ENCODE peak calls at places on chromosome 4, in four cellular contexts. D is HCT116, A is K562, F is GM12878. Y is an unnamed sample.
A peak's percentile ranks its signal among the peaks of the same experiment; 100 is the strongest.

GRCh38 chr4:176425035-176425434 is 105.3 kb downstream of the SPCS3 start:
- DNase-seq in D (no peak), A (no peak), F (no peak), Y (no peak)

GRCh38 chr4:180947421-180947820 is 1295.8 kb upstream of the TENM3 start:
- DNase-seq in D (peak; percentile 16), A (no peak), F (no peak), Y (no peak)

GRCh38 chr4:2296621-2297601 is 35.0 kb upstream of the MXD4 start:
- DNase-seq in D (no peak), F (no peak), A (no peak), Y (no peak)

GRCh38 chr4:98653890-98654867 is 4.2 kb downstream of the TSPAN5 start:
- DNase-seq in A (no peak), F (no peak), D (peak; percentile 64), Y (no peak)

GRCh38 chr4:96146686-96147085 is 306.8 kb downstream of the PDHA2 start:
- DNase-seq in D (no peak), A (no peak), F (no peak), Y (no peak)

GRCh38 chr4:181647396-181648107 is 595.6 kb upstream of the TENM3 start:
- DNase-seq in F (no peak), A (no peak), D (no peak), Y (no peak)

GRCh38 chr4:1570291-1571164 is 113.6 kb downstream of the FAM53A start:
- DNase-seq in D (no peak), F (no peak), A (no peak), Y (no peak)

GRCh38 chr4:186807809-186808634 is 84.4 kb upstream of the FAT1 start:
- DNase-seq in A (no peak), F (no peak), D (no peak), Y (no peak)

GRCh38 chr4:75723117-75723801 is 1.1 kb upstream of the USO1 start:
- DNase-seq in D (no peak), A (peak; percentile 37), F (no peak), Y (peak; percentile 53)

GRCh38 chr4:158172196-158172557 is 648 bp downstream of the GASK1B start:
- DNase-seq in D (no peak), F (no peak), A (no peak), Y (no peak)

GRCh38 chr4:114263233-114263632 is 283.8 kb upstream of the ARSJ start:
- DNase-seq in A (no peak), F (no peak), D (no peak), Y (no peak)

GRCh38 chr4:183335369-183335940 is 13.2 kb upstream of the CLDN24 start:
- DNase-seq in A (peak; percentile 32), D (peak; percentile 68), F (no peak), Y (peak; percentile 31)

GRCh38 chr4:6783111-6783981 is 819 bp downstream of the KIAA0232 start:
- DNase-seq in D (peak; percentile 52), A (peak; percentile 94), F (peak; percentile 27), Y (peak; percentile 80)

GRCh38 chr4:26218677-26219181 is 102.1 kb upstream of the RBPJ start:
- DNase-seq in A (no peak), F (peak; percentile 5), D (no peak), Y (no peak)

GRCh38 chr4:73609688-73610087 is 10.5 kb downstream of the RASSF6 start:
- DNase-seq in F (no peak), D (no peak), A (no peak), Y (peak; percentile 65)

GRCh38 chr4:142248946-142249345 is 597.2 kb downstream of the INPP4B start:
- DNase-seq in A (no peak), D (no peak), F (no peak), Y (no peak)

GRCh38 chr4:122873752-122874151 is 47.1 kb downstream of the FGF2 start:
- DNase-seq in D (no peak), F (no peak), A (no peak), Y (no peak)

GRCh38 chr4:39591290-39591689 is 47.4 kb downstream of the SMIM14 start:
- DNase-seq in A (peak; percentile 30), F (no peak), D (no peak), Y (peak; percentile 28)

GRCh38 chr4:163143532-163143931 is 23.2 kb downstream of the NAF1 start:
- DNase-seq in F (no peak), A (no peak), D (no peak), Y (no peak)

GRCh38 chr4:155666701-155667537 is at the start of gene GUCY1A1:
- DNase-seq in A (no peak), F (no peak), D (no peak), Y (no peak)

GRCh38 chr4:7852568-7853185 is 87.0 kb downstream of the AFAP1 start:
- DNase-seq in F (no peak), A (no peak), D (no peak), Y (no peak)

GRCh38 chr4:11152684-11153083 is 276.0 kb downstream of the HS3ST1 start:
- DNase-seq in D (no peak), A (no peak), F (no peak), Y (no peak)

GRCh38 chr4:105472871-105473339 is 957 bp downstream of the PPA2 start:
- DNase-seq in D (no peak), F (peak; percentile 44), A (no peak), Y (no peak)

GRCh38 chr4:80916770-80917169 is 113.7 kb upstream of the BMP3 start:
- DNase-seq in F (no peak), A (no peak), D (no peak), Y (no peak)

GRCh38 chr4:119559044-119559647 is 69.5 kb downstream of the PDE5A start:
- DNase-seq in D (peak; percentile 12), F (no peak), A (peak; percentile 28), Y (peak; percentile 39)

GRCh38 chr4:127143460-127144190 is 489.1 kb upstream of the INTU start:
- DNase-seq in F (no peak), D (no peak), A (no peak), Y (no peak)

GRCh38 chr4:121950212-121950679 is 1.6 kb downstream of the TRPC3 start:
- DNase-seq in A (peak; percentile 77), F (no peak), D (peak; percentile 21), Y (peak; percentile 20)

GRCh38 chr4:25032126-25032525 is 1.4 kb upstream of the LGI2 start:
- DNase-seq in F (no peak), A (no peak), D (no peak), Y (no peak)

GRCh38 chr4:164313899-164314298 is 440.0 kb upstream of the SMIM31 start:
- DNase-seq in D (no peak), F (no peak), A (no peak), Y (no peak)

GRCh38 chr4:168509786-168510185 is 12.9 kb downstream of the PALLD start:
- DNase-seq in D (no peak), F (no peak), A (no peak), Y (no peak)

GRCh38 chr4:128737098-128737513 is 72.4 kb upstream of the JADE1 start:
- DNase-seq in A (peak; percentile 53), D (no peak), F (no peak), Y (no peak)

GRCh38 chr4:60039908-60040307 is 1160.2 kb upstream of the ADGRL3 start:
- DNase-seq in D (no peak), F (no peak), A (no peak), Y (no peak)

GRCh38 chr4:183444953-183445543 is 612 bp downstream of the CDKN2AIP start:
- DNase-seq in D (no peak), F (no peak), A (peak; percentile 49), Y (no peak)

GRCh38 chr4:153083447-153083921 is 120.8 kb upstream of the TRIM2 start:
- DNase-seq in D (peak; percentile 69), A (peak; percentile 65), F (peak; percentile 40), Y (peak; percentile 72)

DNA sequence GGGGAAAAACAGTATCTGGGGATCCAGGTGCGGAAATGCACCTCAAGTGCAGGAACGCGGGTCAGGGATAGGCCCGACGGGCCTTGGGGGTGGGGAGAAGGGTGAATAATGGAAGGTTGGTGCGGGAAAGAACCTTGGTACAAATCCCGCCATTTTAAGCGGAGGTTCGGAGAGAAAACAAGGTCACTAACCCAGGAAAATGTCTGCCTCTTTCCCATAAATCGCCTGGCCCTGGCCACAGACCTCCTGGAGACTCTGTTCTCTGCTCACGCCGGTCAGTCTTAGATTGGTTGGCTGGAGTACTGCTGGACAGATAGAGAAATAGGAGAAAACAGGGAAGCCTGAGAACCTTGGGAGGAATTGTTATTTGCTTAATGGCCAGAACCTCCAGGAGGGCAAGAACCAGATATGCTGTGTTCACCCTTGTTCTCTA is 897 bp upstream of the FBXL5 start:
- DNase-seq in D (no peak), F (no peak), A (no peak), Y (no peak)
- TF ChIP-seq SRF in D (no peak), F (no peak), A (no peak), Y (no peak)

DNA sequence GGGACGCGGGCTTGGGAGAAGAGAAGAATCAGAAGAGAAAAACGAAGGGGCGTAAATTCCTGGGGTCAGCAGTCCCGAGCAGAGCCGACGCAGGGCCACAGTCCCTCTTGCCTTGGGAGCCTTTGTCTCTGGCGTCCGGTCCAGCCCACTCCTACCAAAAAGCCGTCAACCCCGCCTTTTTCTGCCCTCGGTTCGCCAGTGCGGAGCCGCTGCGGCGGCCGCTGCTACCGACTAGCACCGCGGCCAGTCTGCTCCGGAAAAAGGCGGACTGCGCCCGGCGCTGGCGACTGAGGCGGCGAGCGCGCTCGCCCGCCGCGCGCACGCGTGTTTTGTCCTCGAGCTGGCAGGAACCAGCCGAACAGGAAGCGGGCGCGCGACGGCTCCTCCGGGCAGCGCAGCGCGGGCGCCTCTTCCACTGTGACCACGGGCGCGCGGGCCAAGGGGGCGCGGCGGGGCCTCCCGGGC is 502 bp downstream of the HNRNPDL start:
- DNase-seq in D (no peak), A (no peak), F (no peak), Y (no peak)
- TF ChIP-seq REST in D (no peak), A (no peak), F (no peak), Y (no peak)

GRCh38 chr4:112646632-112647537 is 9.9 kb downstream of the LARP7 start:
- DNase-seq in D (no peak), A (no peak), F (no peak), Y (no peak)

GRCh38 chr4:112649055-112649408 is 12.1 kb downstream of the LARP7 start:
- DNase-seq in A (no peak), D (no peak), F (no peak), Y (no peak)

GRCh38 chr4:112645541-112646329 is 8.8 kb downstream of the LARP7 start:
- DNase-seq in F (no peak), D (no peak), A (no peak), Y (no peak)

GRCh38 chr4:112648263-112649054 is 11.5 kb downstream of the LARP7 start:
- DNase-seq in F (no peak), A (no peak), D (no peak), Y (no peak)

DNA sequence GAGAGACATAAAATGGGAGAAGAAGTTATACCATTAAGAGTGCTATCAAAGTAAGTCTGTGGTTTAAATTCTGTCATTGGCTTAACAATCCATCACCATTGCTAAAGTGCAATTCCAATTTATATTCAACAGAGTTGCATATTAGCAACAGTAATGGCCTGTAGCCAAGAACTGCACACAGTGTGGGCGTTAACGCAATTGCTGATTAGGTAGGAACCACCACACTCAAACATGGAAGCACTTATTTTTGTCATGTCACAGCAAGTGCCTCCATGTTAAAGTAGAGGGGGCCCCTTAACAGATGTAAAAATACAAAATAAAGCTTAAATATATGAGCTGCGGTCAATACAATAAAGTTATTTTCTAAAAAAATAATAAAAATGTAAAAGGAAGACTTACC is 10.8 kb downstream of the LARP7 start:
- DNase-seq in F (no peak), D (no peak), A (no peak), Y (no peak)
- TF ChIP-seq SRF in F (no peak), D (no peak), A (no peak), Y (no peak)

DNA sequence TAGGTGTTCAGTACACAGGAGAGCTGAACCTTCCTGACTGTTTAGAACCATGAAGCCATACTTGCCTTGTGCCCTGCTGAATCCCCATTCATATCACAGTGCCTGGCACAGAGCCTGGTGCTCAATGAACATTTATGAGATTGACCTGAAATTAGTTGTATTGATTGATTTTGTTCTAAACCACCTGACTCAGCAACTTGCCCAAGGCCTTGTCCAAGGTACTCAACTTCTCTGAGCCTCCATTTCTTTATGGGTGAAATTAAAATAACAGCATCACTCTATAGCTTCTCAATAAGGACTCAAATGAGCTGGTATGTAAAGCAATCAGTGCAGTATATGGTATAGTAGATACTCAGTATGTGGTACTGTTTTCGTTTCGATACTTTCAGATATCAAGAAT is 208.1 kb downstream of the SLC39A8 start:
- DNase-seq in A (no peak), D (no peak), F (no peak), Y (no peak)
- TF ChIP-seq REST in A (no peak), D (peak; percentile 59), F (peak; percentile 60), Y (no peak)